ENCODE peak calls at places on chromosome 13, in seven cellular contexts. S is mammary epithelial cell; H is H9; I is T-helper 17 cell; G is activated T-helper 9 cell treated with anti-CD3 and anti-CD28 coated beads, Interleukin-2, amount 50 U/mL, for 16 hours; F is breast epithelium; Y is AG10803. A is an unnamed sample.

GRCh38 chr13:25977216-25977615 is 74.6 kb downstream of the SHISA2 start:
- DNase-seq in H (peak; percentile 94), G (no peak), F (no peak), S (peak; percentile 29), Y (no peak), I (no peak), A (no peak)

GRCh38 chr13:106352850-106353249 is 182.6 kb downstream of the EFNB2 start:
- DNase-seq in Y (no peak), F (no peak), G (no peak), H (no peak), S (no peak), I (no peak), A (no peak)

GRCh38 chr13:52809310-52809769 is 39.1 kb downstream of the PCDH8 start:
- DNase-seq in Y (peak; percentile 20), F (peak; percentile 29), G (no peak), I (no peak), S (peak; percentile 84), H (peak; percentile 84), A (peak; percentile 67)

GRCh38 chr13:78022164-78022877 is 103.7 kb upstream of the EDNRB start:
- DNase-seq in S (peak; percentile 60), I (no peak), G (peak; percentile 2), H (no peak), Y (peak; percentile 35), F (no peak), A (peak; percentile 60)

GRCh38 chr13:49561064-49561410 is 24.3 kb downstream of the RCBTB1 start:
- DNase-seq in G (no peak), H (no peak), S (no peak), I (no peak), F (no peak), Y (no peak), A (no peak)

GRCh38 chr13:97849305-97849704 is 104.2 kb upstream of the IPO5 start:
- DNase-seq in F (no peak), G (no peak), Y (peak; percentile 17), H (no peak), I (no peak), S (peak; percentile 49), A (no peak)

GRCh38 chr13:46553521-46553885 is 533 bp downstream of the LRCH1 start:
- DNase-seq in Y (no peak), I (peak; percentile 13), S (no peak), F (no peak), H (no peak), G (no peak), A (no peak)

GRCh38 chr13:27334774-27335490 is 64.3 kb downstream of the RASL11A start:
- DNase-seq in H (no peak), F (no peak), S (no peak), G (no peak), I (no peak), Y (no peak), A (no peak)

GRCh38 chr13:40927929-40928328 is 91.2 kb downstream of the ELF1 start:
- DNase-seq in I (no peak), F (no peak), Y (no peak), H (no peak), G (no peak), S (no peak), A (no peak)

GRCh38 chr13:99974939-99975561 is 3.5 kb upstream of the ZIC5 start:
- DNase-seq in F (no peak), G (no peak), H (peak; percentile 52), Y (no peak), S (no peak), I (no peak), A (no peak)

GRCh38 chr13:87851395-87851794 is 180.2 kb downstream of the SLITRK5 start:
- DNase-seq in G (no peak), H (no peak), S (no peak), I (no peak), Y (no peak), F (no peak), A (no peak)

GRCh38 chr13:37595162-37595561 is 3.4 kb downstream of the POSTN start:
- DNase-seq in S (peak; percentile 45), I (no peak), F (no peak), H (no peak), G (no peak), Y (peak; percentile 46), A (no peak)

GRCh38 chr13:20370815-20371421 is 138.8 kb upstream of the GJB6 start:
- DNase-seq in F (no peak), G (no peak), H (no peak), I (no peak), Y (no peak), S (peak; percentile 77), A (no peak)

GRCh38 chr13:72565893-72566292 is 161.5 kb downstream of the MZT1 start:
- DNase-seq in Y (peak; percentile 12), G (no peak), S (no peak), I (no peak), H (no peak), F (no peak), A (no peak)

GRCh38 chr13:26423634-26424033 is 133.8 kb upstream of the WASF3 start:
- DNase-seq in G (no peak), S (no peak), I (no peak), Y (peak; percentile 65), H (no peak), F (no peak), A (no peak)

A was measured in stimulated activated effector memory CD8-positive, alpha-beta T cell treated with anti-CD3 and anti-CD28 coated beads, Interleukin-12 subunit alpha, Interleukin-12 subunit beta, amount 100 ng/mL, for 72 hours.